ENCODE peak calls at places on chromosomes 1 and 21, in nine cellular contexts. One of them, this sample, is unnamed.

GRCh38 chr1:59128784-59129227 is 168.1 kb upstream of the FGGY start:
- DNase-seq in GM19239: no peak
- DNase-seq in cardiac fibroblast: peak; percentile 77
- DNase-seq in activated CD4-positive, alpha-beta T cell treated with anti-CD3 and anti-CD28 coated beads, Interleukin-2, amount 50 U/mL, for 4 hours: no peak
- DNase-seq in stimulated activated naive CD8-positive, alpha-beta T cell treated with anti-CD3 and anti-CD28 coated beads, Interleukin-15, Interleukin-2, amounts not matched to agents 100 U/mL and 50 U/mL, for 24 hours: no peak
- DNase-seq in Calu3: no peak
- DNase-seq in natural killer cell: no peak
- DNase-seq in aorta: no peak
- DNase-seq in G401: no peak
- DNase-seq in this sample: peak; percentile 77

GRCh38 chr1:202189012-202189790 is 4.4 kb upstream of the LGR6 start:
- DNase-seq in GM19239: no peak
- DNase-seq in cardiac fibroblast: peak; percentile 64
- DNase-seq in activated CD4-positive, alpha-beta T cell treated with anti-CD3 and anti-CD28 coated beads, Interleukin-2, amount 50 U/mL, for 4 hours: peak; percentile 76
- DNase-seq in stimulated activated naive CD8-positive, alpha-beta T cell treated with anti-CD3 and anti-CD28 coated beads, Interleukin-15, Interleukin-2, amounts not matched to agents 100 U/mL and 50 U/mL, for 24 hours: peak; percentile 89
- DNase-seq in Calu3: peak; percentile 92
- DNase-seq in natural killer cell: peak; percentile 84
- DNase-seq in aorta: peak; percentile 95
- DNase-seq in G401: peak; percentile 55
- DNase-seq in this sample: peak; percentile 70

GRCh38 chr1:27887215-27888035 is 15.1 kb downstream of the THEMIS2 start:
- DNase-seq in GM19239: no peak
- DNase-seq in cardiac fibroblast: no peak
- DNase-seq in activated CD4-positive, alpha-beta T cell treated with anti-CD3 and anti-CD28 coated beads, Interleukin-2, amount 50 U/mL, for 4 hours: no peak
- DNase-seq in stimulated activated naive CD8-positive, alpha-beta T cell treated with anti-CD3 and anti-CD28 coated beads, Interleukin-15, Interleukin-2, amounts not matched to agents 100 U/mL and 50 U/mL, for 24 hours: peak; percentile 30
- DNase-seq in Calu3: no peak
- DNase-seq in natural killer cell: no peak
- DNase-seq in aorta: no peak
- DNase-seq in G401: no peak
- DNase-seq in this sample: no peak

GRCh38 chr1:186212574-186213224 is 162.4 kb downstream of the TPR start:
- DNase-seq in GM19239: peak; percentile 21
- DNase-seq in cardiac fibroblast: peak; percentile 97
- DNase-seq in activated CD4-positive, alpha-beta T cell treated with anti-CD3 and anti-CD28 coated beads, Interleukin-2, amount 50 U/mL, for 4 hours: no peak
- DNase-seq in stimulated activated naive CD8-positive, alpha-beta T cell treated with anti-CD3 and anti-CD28 coated beads, Interleukin-15, Interleukin-2, amounts not matched to agents 100 U/mL and 50 U/mL, for 24 hours: no peak
- DNase-seq in Calu3: peak; percentile 63
- DNase-seq in natural killer cell: no peak
- DNase-seq in aorta: no peak
- DNase-seq in G401: peak; percentile 70
- DNase-seq in this sample: peak; percentile 90

GRCh38 chr1:57279909-57280666 is 143.8 kb downstream of the DAB1 start:
- DNase-seq in GM19239: no peak
- DNase-seq in cardiac fibroblast: no peak
- DNase-seq in activated CD4-positive, alpha-beta T cell treated with anti-CD3 and anti-CD28 coated beads, Interleukin-2, amount 50 U/mL, for 4 hours: no peak
- DNase-seq in stimulated activated naive CD8-positive, alpha-beta T cell treated with anti-CD3 and anti-CD28 coated beads, Interleukin-15, Interleukin-2, amounts not matched to agents 100 U/mL and 50 U/mL, for 24 hours: no peak
- DNase-seq in Calu3: no peak
- DNase-seq in natural killer cell: no peak
- DNase-seq in aorta: no peak
- DNase-seq in G401: no peak
- DNase-seq in this sample: no peak

GRCh38 chr1:95572002-95572401 is 338.0 kb downstream of the RWDD3 start:
- DNase-seq in GM19239: no peak
- DNase-seq in cardiac fibroblast: no peak
- DNase-seq in activated CD4-positive, alpha-beta T cell treated with anti-CD3 and anti-CD28 coated beads, Interleukin-2, amount 50 U/mL, for 4 hours: no peak
- DNase-seq in stimulated activated naive CD8-positive, alpha-beta T cell treated with anti-CD3 and anti-CD28 coated beads, Interleukin-15, Interleukin-2, amounts not matched to agents 100 U/mL and 50 U/mL, for 24 hours: no peak
- DNase-seq in Calu3: no peak
- DNase-seq in natural killer cell: no peak
- DNase-seq in aorta: no peak
- DNase-seq in G401: no peak
- DNase-seq in this sample: no peak

GRCh38 chr1:22039594-22040347 is 12.7 kb upstream of the CDC42 start:
- DNase-seq in GM19239: no peak
- DNase-seq in cardiac fibroblast: peak; percentile 88
- DNase-seq in activated CD4-positive, alpha-beta T cell treated with anti-CD3 and anti-CD28 coated beads, Interleukin-2, amount 50 U/mL, for 4 hours: peak; percentile 78
- DNase-seq in stimulated activated naive CD8-positive, alpha-beta T cell treated with anti-CD3 and anti-CD28 coated beads, Interleukin-15, Interleukin-2, amounts not matched to agents 100 U/mL and 50 U/mL, for 24 hours: peak; percentile 87
- DNase-seq in Calu3: peak; percentile 69
- DNase-seq in natural killer cell: peak; percentile 81
- DNase-seq in aorta: peak; percentile 79
- DNase-seq in G401: no peak
- DNase-seq in this sample: peak; percentile 72

GRCh38 chr1:30186586-30186985 is 536.8 kb downstream of the MATN1 start:
- DNase-seq in GM19239: no peak
- DNase-seq in cardiac fibroblast: no peak
- DNase-seq in activated CD4-positive, alpha-beta T cell treated with anti-CD3 and anti-CD28 coated beads, Interleukin-2, amount 50 U/mL, for 4 hours: no peak
- DNase-seq in stimulated activated naive CD8-positive, alpha-beta T cell treated with anti-CD3 and anti-CD28 coated beads, Interleukin-15, Interleukin-2, amounts not matched to agents 100 U/mL and 50 U/mL, for 24 hours: no peak
- DNase-seq in Calu3: no peak
- DNase-seq in natural killer cell: no peak
- DNase-seq in aorta: no peak
- DNase-seq in G401: no peak
- DNase-seq in this sample: no peak

GRCh38 chr1:112707217-112708001 is 482 bp upstream of the RHOC start:
- DNase-seq in GM19239: peak; percentile 78
- DNase-seq in cardiac fibroblast: peak; percentile 94
- DNase-seq in activated CD4-positive, alpha-beta T cell treated with anti-CD3 and anti-CD28 coated beads, Interleukin-2, amount 50 U/mL, for 4 hours: peak; percentile 36
- DNase-seq in stimulated activated naive CD8-positive, alpha-beta T cell treated with anti-CD3 and anti-CD28 coated beads, Interleukin-15, Interleukin-2, amounts not matched to agents 100 U/mL and 50 U/mL, for 24 hours: peak; percentile 83
- DNase-seq in Calu3: peak; percentile 86
- DNase-seq in natural killer cell: peak; percentile 63
- DNase-seq in aorta: peak; percentile 95
- DNase-seq in G401: peak; percentile 65
- DNase-seq in this sample: peak; percentile 91

GRCh38 chr1:168865850-168866620 is 137.0 kb upstream of the DPT start:
- DNase-seq in GM19239: no peak
- DNase-seq in cardiac fibroblast: no peak
- DNase-seq in activated CD4-positive, alpha-beta T cell treated with anti-CD3 and anti-CD28 coated beads, Interleukin-2, amount 50 U/mL, for 4 hours: no peak
- DNase-seq in stimulated activated naive CD8-positive, alpha-beta T cell treated with anti-CD3 and anti-CD28 coated beads, Interleukin-15, Interleukin-2, amounts not matched to agents 100 U/mL and 50 U/mL, for 24 hours: no peak
- DNase-seq in Calu3: no peak
- DNase-seq in natural killer cell: no peak
- DNase-seq in aorta: no peak
- DNase-seq in G401: no peak
- DNase-seq in this sample: no peak

GRCh38 chr1:210747890-210748289 is 386.1 kb downstream of the KCNH1 start:
- DNase-seq in GM19239: no peak
- DNase-seq in cardiac fibroblast: no peak
- DNase-seq in activated CD4-positive, alpha-beta T cell treated with anti-CD3 and anti-CD28 coated beads, Interleukin-2, amount 50 U/mL, for 4 hours: no peak
- DNase-seq in stimulated activated naive CD8-positive, alpha-beta T cell treated with anti-CD3 and anti-CD28 coated beads, Interleukin-15, Interleukin-2, amounts not matched to agents 100 U/mL and 50 U/mL, for 24 hours: no peak
- DNase-seq in Calu3: no peak
- DNase-seq in natural killer cell: no peak
- DNase-seq in aorta: no peak
- DNase-seq in G401: no peak
- DNase-seq in this sample: no peak

GRCh38 chr1:228353601-228354371 is 52.8 kb downstream of the TRIM11 start:
- DNase-seq in GM19239: no peak
- DNase-seq in cardiac fibroblast: no peak
- DNase-seq in activated CD4-positive, alpha-beta T cell treated with anti-CD3 and anti-CD28 coated beads, Interleukin-2, amount 50 U/mL, for 4 hours: no peak
- DNase-seq in stimulated activated naive CD8-positive, alpha-beta T cell treated with anti-CD3 and anti-CD28 coated beads, Interleukin-15, Interleukin-2, amounts not matched to agents 100 U/mL and 50 U/mL, for 24 hours: no peak
- DNase-seq in Calu3: no peak
- DNase-seq in natural killer cell: no peak
- DNase-seq in aorta: peak; percentile 67
- DNase-seq in G401: no peak
- DNase-seq in this sample: no peak

GRCh38 chr1:17208546-17208945 is 3.6 kb downstream of the PADI1 start:
- DNase-seq in GM19239: no peak
- DNase-seq in cardiac fibroblast: no peak
- DNase-seq in activated CD4-positive, alpha-beta T cell treated with anti-CD3 and anti-CD28 coated beads, Interleukin-2, amount 50 U/mL, for 4 hours: no peak
- DNase-seq in stimulated activated naive CD8-positive, alpha-beta T cell treated with anti-CD3 and anti-CD28 coated beads, Interleukin-15, Interleukin-2, amounts not matched to agents 100 U/mL and 50 U/mL, for 24 hours: no peak
- DNase-seq in Calu3: no peak
- DNase-seq in natural killer cell: no peak
- DNase-seq in aorta: no peak
- DNase-seq in G401: no peak
- DNase-seq in this sample: no peak

GRCh38 chr1:74733616-74734484 is 898 bp downstream of the TYW3 start:
- DNase-seq in GM19239: peak; percentile 9
- DNase-seq in cardiac fibroblast: peak; percentile 84
- DNase-seq in activated CD4-positive, alpha-beta T cell treated with anti-CD3 and anti-CD28 coated beads, Interleukin-2, amount 50 U/mL, for 4 hours: no peak
- DNase-seq in stimulated activated naive CD8-positive, alpha-beta T cell treated with anti-CD3 and anti-CD28 coated beads, Interleukin-15, Interleukin-2, amounts not matched to agents 100 U/mL and 50 U/mL, for 24 hours: peak; percentile 21
- DNase-seq in Calu3: peak; percentile 58
- DNase-seq in natural killer cell: peak; percentile 19
- DNase-seq in aorta: no peak
- DNase-seq in G401: peak; percentile 83
- DNase-seq in this sample: peak; percentile 85

GRCh38 chr1:34684246-34684645 is 70.6 kb upstream of the GJB5 start:
- DNase-seq in GM19239: no peak
- DNase-seq in cardiac fibroblast: no peak
- DNase-seq in activated CD4-positive, alpha-beta T cell treated with anti-CD3 and anti-CD28 coated beads, Interleukin-2, amount 50 U/mL, for 4 hours: no peak
- DNase-seq in stimulated activated naive CD8-positive, alpha-beta T cell treated with anti-CD3 and anti-CD28 coated beads, Interleukin-15, Interleukin-2, amounts not matched to agents 100 U/mL and 50 U/mL, for 24 hours: peak; percentile 22
- DNase-seq in Calu3: no peak
- DNase-seq in natural killer cell: no peak
- DNase-seq in aorta: no peak
- DNase-seq in G401: peak; percentile 1
- DNase-seq in this sample: no peak

GRCh38 chr1:149962039-149962647 is 25.5 kb upstream of the MTMR11 start:
- DNase-seq in GM19239: peak; percentile 44
- DNase-seq in cardiac fibroblast: peak; percentile 90
- DNase-seq in activated CD4-positive, alpha-beta T cell treated with anti-CD3 and anti-CD28 coated beads, Interleukin-2, amount 50 U/mL, for 4 hours: peak; percentile 22
- DNase-seq in stimulated activated naive CD8-positive, alpha-beta T cell treated with anti-CD3 and anti-CD28 coated beads, Interleukin-15, Interleukin-2, amounts not matched to agents 100 U/mL and 50 U/mL, for 24 hours: peak; percentile 15
- DNase-seq in Calu3: peak; percentile 64
- DNase-seq in natural killer cell: no peak
- DNase-seq in aorta: no peak
- DNase-seq in G401: peak; percentile 85
- DNase-seq in this sample: peak; percentile 83

GRCh38 chr21:18373631-18374030 is 30.0 kb downstream of the TMPRSS15 start:
- DNase-seq in GM19239: no peak
- DNase-seq in cardiac fibroblast: no peak
- DNase-seq in activated CD4-positive, alpha-beta T cell treated with anti-CD3 and anti-CD28 coated beads, Interleukin-2, amount 50 U/mL, for 4 hours: no peak
- DNase-seq in stimulated activated naive CD8-positive, alpha-beta T cell treated with anti-CD3 and anti-CD28 coated beads, Interleukin-15, Interleukin-2, amounts not matched to agents 100 U/mL and 50 U/mL, for 24 hours: no peak
- DNase-seq in Calu3: no peak
- DNase-seq in natural killer cell: no peak
- DNase-seq in aorta: no peak
- DNase-seq in G401: no peak
- DNase-seq in this sample: no peak

GRCh38 chr1:210366767-210367166 is 38.1 kb downstream of the HHAT start:
- DNase-seq in GM19239: no peak
- DNase-seq in cardiac fibroblast: no peak
- DNase-seq in activated CD4-positive, alpha-beta T cell treated with anti-CD3 and anti-CD28 coated beads, Interleukin-2, amount 50 U/mL, for 4 hours: no peak
- DNase-seq in stimulated activated naive CD8-positive, alpha-beta T cell treated with anti-CD3 and anti-CD28 coated beads, Interleukin-15, Interleukin-2, amounts not matched to agents 100 U/mL and 50 U/mL, for 24 hours: no peak
- DNase-seq in Calu3: peak; percentile 17
- DNase-seq in natural killer cell: no peak
- DNase-seq in aorta: no peak
- DNase-seq in G401: no peak
- DNase-seq in this sample: no peak

GRCh38 chr1:73998348-73998959 is 199.5 kb downstream of the LRRIQ3 start:
- DNase-seq in GM19239: peak; percentile 2
- DNase-seq in cardiac fibroblast: peak; percentile 53
- DNase-seq in activated CD4-positive, alpha-beta T cell treated with anti-CD3 and anti-CD28 coated beads, Interleukin-2, amount 50 U/mL, for 4 hours: no peak
- DNase-seq in stimulated activated naive CD8-positive, alpha-beta T cell treated with anti-CD3 and anti-CD28 coated beads, Interleukin-15, Interleukin-2, amounts not matched to agents 100 U/mL and 50 U/mL, for 24 hours: no peak
- DNase-seq in Calu3: no peak
- DNase-seq in natural killer cell: no peak
- DNase-seq in aorta: no peak
- DNase-seq in G401: peak; percentile 94
- DNase-seq in this sample: peak; percentile 36

GRCh38 chr1:6672558-6672957 is 29.1 kb downstream of the DNAJC11 start:
- DNase-seq in GM19239: no peak
- DNase-seq in cardiac fibroblast: peak; percentile 56
- DNase-seq in activated CD4-positive, alpha-beta T cell treated with anti-CD3 and anti-CD28 coated beads, Interleukin-2, amount 50 U/mL, for 4 hours: no peak
- DNase-seq in stimulated activated naive CD8-positive, alpha-beta T cell treated with anti-CD3 and anti-CD28 coated beads, Interleukin-15, Interleukin-2, amounts not matched to agents 100 U/mL and 50 U/mL, for 24 hours: no peak
- DNase-seq in Calu3: no peak
- DNase-seq in natural killer cell: no peak
- DNase-seq in aorta: no peak
- DNase-seq in G401: no peak
- DNase-seq in this sample: no peak

GRCh38 chr1:215007880-215008279 is 74.7 kb upstream of the KCNK2 start:
- DNase-seq in GM19239: no peak
- DNase-seq in cardiac fibroblast: peak; percentile 48
- DNase-seq in activated CD4-positive, alpha-beta T cell treated with anti-CD3 and anti-CD28 coated beads, Interleukin-2, amount 50 U/mL, for 4 hours: no peak
- DNase-seq in stimulated activated naive CD8-positive, alpha-beta T cell treated with anti-CD3 and anti-CD28 coated beads, Interleukin-15, Interleukin-2, amounts not matched to agents 100 U/mL and 50 U/mL, for 24 hours: no peak
- DNase-seq in Calu3: no peak
- DNase-seq in natural killer cell: no peak
- DNase-seq in aorta: no peak
- DNase-seq in G401: no peak
- DNase-seq in this sample: no peak

GRCh38 chr1:103371234-103371633 is 154.3 kb upstream of the RNPC3 start:
- DNase-seq in GM19239: no peak
- DNase-seq in cardiac fibroblast: peak; percentile 8
- DNase-seq in activated CD4-positive, alpha-beta T cell treated with anti-CD3 and anti-CD28 coated beads, Interleukin-2, amount 50 U/mL, for 4 hours: no peak
- DNase-seq in stimulated activated naive CD8-positive, alpha-beta T cell treated with anti-CD3 and anti-CD28 coated beads, Interleukin-15, Interleukin-2, amounts not matched to agents 100 U/mL and 50 U/mL, for 24 hours: no peak
- DNase-seq in Calu3: no peak
- DNase-seq in natural killer cell: no peak
- DNase-seq in aorta: no peak
- DNase-seq in G401: no peak
- DNase-seq in this sample: no peak

GRCh38 chr21:18550361-18550760 is 146.8 kb upstream of the TMPRSS15 start:
- DNase-seq in GM19239: no peak
- DNase-seq in cardiac fibroblast: no peak
- DNase-seq in activated CD4-positive, alpha-beta T cell treated with anti-CD3 and anti-CD28 coated beads, Interleukin-2, amount 50 U/mL, for 4 hours: no peak
- DNase-seq in stimulated activated naive CD8-positive, alpha-beta T cell treated with anti-CD3 and anti-CD28 coated beads, Interleukin-15, Interleukin-2, amounts not matched to agents 100 U/mL and 50 U/mL, for 24 hours: no peak
- DNase-seq in Calu3: no peak
- DNase-seq in natural killer cell: no peak
- DNase-seq in aorta: no peak
- DNase-seq in G401: no peak
- DNase-seq in this sample: no peak

GRCh38 chr1:225987491-225988316 is 11.4 kb downstream of the SDE2 start:
- DNase-seq in GM19239: no peak
- DNase-seq in cardiac fibroblast: peak; percentile 71
- DNase-seq in activated CD4-positive, alpha-beta T cell treated with anti-CD3 and anti-CD28 coated beads, Interleukin-2, amount 50 U/mL, for 4 hours: no peak
- DNase-seq in stimulated activated naive CD8-positive, alpha-beta T cell treated with anti-CD3 and anti-CD28 coated beads, Interleukin-15, Interleukin-2, amounts not matched to agents 100 U/mL and 50 U/mL, for 24 hours: no peak
- DNase-seq in Calu3: no peak
- DNase-seq in natural killer cell: no peak
- DNase-seq in aorta: no peak
- DNase-seq in G401: peak; percentile 52
- DNase-seq in this sample: peak; percentile 63

GRCh38 chr1:8211620-8212442 is 106.1 kb upstream of the SLC45A1 start:
- DNase-seq in GM19239: no peak
- DNase-seq in cardiac fibroblast: peak; percentile 98
- DNase-seq in activated CD4-positive, alpha-beta T cell treated with anti-CD3 and anti-CD28 coated beads, Interleukin-2, amount 50 U/mL, for 4 hours: no peak
- DNase-seq in stimulated activated naive CD8-positive, alpha-beta T cell treated with anti-CD3 and anti-CD28 coated beads, Interleukin-15, Interleukin-2, amounts not matched to agents 100 U/mL and 50 U/mL, for 24 hours: peak; percentile 20
- DNase-seq in Calu3: peak; percentile 69
- DNase-seq in natural killer cell: no peak
- DNase-seq in aorta: peak; percentile 82
- DNase-seq in G401: no peak
- DNase-seq in this sample: peak; percentile 56

GRCh38 chr1:220926146-220926545 is 46.9 kb downstream of the HLX start:
- DNase-seq in GM19239: no peak
- DNase-seq in cardiac fibroblast: no peak
- DNase-seq in activated CD4-positive, alpha-beta T cell treated with anti-CD3 and anti-CD28 coated beads, Interleukin-2, amount 50 U/mL, for 4 hours: no peak
- DNase-seq in stimulated activated naive CD8-positive, alpha-beta T cell treated with anti-CD3 and anti-CD28 coated beads, Interleukin-15, Interleukin-2, amounts not matched to agents 100 U/mL and 50 U/mL, for 24 hours: no peak
- DNase-seq in Calu3: no peak
- DNase-seq in natural killer cell: no peak
- DNase-seq in aorta: no peak
- DNase-seq in G401: no peak
- DNase-seq in this sample: no peak

GRCh38 chr1:35688161-35688560 is 30.5 kb downstream of the C1orf216 start:
- DNase-seq in GM19239: no peak
- DNase-seq in cardiac fibroblast: no peak
- DNase-seq in activated CD4-positive, alpha-beta T cell treated with anti-CD3 and anti-CD28 coated beads, Interleukin-2, amount 50 U/mL, for 4 hours: no peak
- DNase-seq in stimulated activated naive CD8-positive, alpha-beta T cell treated with anti-CD3 and anti-CD28 coated beads, Interleukin-15, Interleukin-2, amounts not matched to agents 100 U/mL and 50 U/mL, for 24 hours: no peak
- DNase-seq in Calu3: no peak
- DNase-seq in natural killer cell: no peak
- DNase-seq in aorta: no peak
- DNase-seq in G401: no peak
- DNase-seq in this sample: no peak